ENCODE peak calls at places on chromosomes 6 and 20, in ten cellular contexts. One of them, this sample, is unnamed.

GRCh38 chr6:33966536-33966935 is 162.7 kb upstream of the MLN start:
- DNase-seq in HS-5: no peak
- DNase-seq in brain microvascular endothelial cell: no peak
- DNase-seq in NCI-H460: no peak
- DNase-seq in GM12865: no peak
- DNase-seq in amygdala: no peak
- DNase-seq in AG04449: no peak
- DNase-seq in fibroblast of mammary gland: no peak
- DNase-seq in T1000: no peak
- DNase-seq in hepatocyte: no peak
- DNase-seq in this sample: no peak

GRCh38 chr6:4662886-4663285 is 113.3 kb upstream of the CDYL start:
- DNase-seq in hepatocyte: no peak
- DNase-seq in AG04449: no peak
- DNase-seq in fibroblast of mammary gland: no peak
- DNase-seq in T1000: no peak
- DNase-seq in amygdala: no peak
- DNase-seq in NCI-H460: no peak
- DNase-seq in HS-5: no peak
- DNase-seq in GM12865: no peak
- DNase-seq in brain microvascular endothelial cell: no peak
- DNase-seq in this sample: no peak

GRCh38 chr6:144898052-144898689 is 613.0 kb downstream of the UTRN start:
- DNase-seq in GM12865: no peak
- DNase-seq in AG04449: no peak
- DNase-seq in T1000: no peak
- DNase-seq in brain microvascular endothelial cell: peak
- DNase-seq in NCI-H460: no peak
- DNase-seq in hepatocyte: no peak
- DNase-seq in amygdala: no peak
- DNase-seq in fibroblast of mammary gland: peak
- DNase-seq in HS-5: no peak
- DNase-seq in this sample: no peak

GRCh38 chr6:2109796-2110195 is 135.6 kb downstream of the GMDS start:
- DNase-seq in HS-5: no peak
- DNase-seq in T1000: no peak
- DNase-seq in amygdala: no peak
- DNase-seq in AG04449: no peak
- DNase-seq in fibroblast of mammary gland: no peak
- DNase-seq in GM12865: no peak
- DNase-seq in NCI-H460: no peak
- DNase-seq in hepatocyte: no peak
- DNase-seq in brain microvascular endothelial cell: no peak
- DNase-seq in this sample: no peak

GRCh38 chr20:25509084-25509483 is 76.2 kb downstream of the NINL start:
- DNase-seq in T1000: no peak
- DNase-seq in AG04449: no peak
- DNase-seq in amygdala: no peak
- DNase-seq in NCI-H460: no peak
- DNase-seq in fibroblast of mammary gland: no peak
- DNase-seq in GM12865: no peak
- DNase-seq in hepatocyte: no peak
- DNase-seq in HS-5: no peak
- DNase-seq in brain microvascular endothelial cell: no peak
- DNase-seq in this sample: no peak

GRCh38 chr6:80280258-80281010 is 174.0 kb downstream of the BCKDHB start:
- DNase-seq in AG04449: no peak
- DNase-seq in hepatocyte: no peak
- DNase-seq in brain microvascular endothelial cell: peak
- DNase-seq in GM12865: peak
- DNase-seq in HS-5: no peak
- DNase-seq in NCI-H460: no peak
- DNase-seq in fibroblast of mammary gland: peak
- DNase-seq in amygdala: no peak
- DNase-seq in T1000: no peak
- DNase-seq in this sample: no peak

GRCh38 chr20:23639490-23639958 is 1.8 kb upstream of the CST3 start:
- DNase-seq in HS-5: no peak
- DNase-seq in AG04449: no peak
- DNase-seq in amygdala: no peak
- DNase-seq in NCI-H460: no peak
- DNase-seq in hepatocyte: no peak
- DNase-seq in GM12865: no peak
- DNase-seq in T1000: no peak
- DNase-seq in brain microvascular endothelial cell: no peak
- DNase-seq in fibroblast of mammary gland: no peak
- DNase-seq in this sample: no peak

GRCh38 chr6:121993362-121993761 is 406.1 kb upstream of the HSF2 start:
- DNase-seq in T1000: no peak
- DNase-seq in brain microvascular endothelial cell: no peak
- DNase-seq in amygdala: no peak
- DNase-seq in hepatocyte: no peak
- DNase-seq in GM12865: no peak
- DNase-seq in HS-5: no peak
- DNase-seq in fibroblast of mammary gland: no peak
- DNase-seq in AG04449: no peak
- DNase-seq in NCI-H460: no peak
- DNase-seq in this sample: no peak

GRCh38 chr6:78397537-78397936 is 469.8 kb upstream of the IRAK1BP1 start:
- DNase-seq in amygdala: no peak
- DNase-seq in hepatocyte: no peak
- DNase-seq in NCI-H460: no peak
- DNase-seq in brain microvascular endothelial cell: no peak
- DNase-seq in GM12865: no peak
- DNase-seq in fibroblast of mammary gland: no peak
- DNase-seq in T1000: no peak
- DNase-seq in AG04449: no peak
- DNase-seq in HS-5: peak
- DNase-seq in this sample: no peak

GRCh38 chr6:47631248-47632196 is 66.9 kb upstream of the ADGRF4 start:
- DNase-seq in brain microvascular endothelial cell: peak
- DNase-seq in fibroblast of mammary gland: peak
- DNase-seq in AG04449: no peak
- DNase-seq in HS-5: peak
- DNase-seq in GM12865: peak
- DNase-seq in T1000: no peak
- DNase-seq in hepatocyte: peak
- DNase-seq in amygdala: no peak
- DNase-seq in NCI-H460: peak
- DNase-seq in this sample: no peak

GRCh38 chr20:13022401-13023170 is 13.8 kb downstream of the SPTLC3 start:
- DNase-seq in fibroblast of mammary gland: peak
- DNase-seq in GM12865: no peak
- DNase-seq in T1000: no peak
- DNase-seq in hepatocyte: peak
- DNase-seq in amygdala: no peak
- DNase-seq in NCI-H460: no peak
- DNase-seq in AG04449: no peak
- DNase-seq in brain microvascular endothelial cell: peak
- DNase-seq in HS-5: no peak
- DNase-seq in this sample: no peak

GRCh38 chr6:103122766-103123601 is 1729.5 kb downstream of the GRIK2 start:
- DNase-seq in amygdala: peak
- DNase-seq in hepatocyte: peak
- DNase-seq in HS-5: peak
- DNase-seq in NCI-H460: peak
- DNase-seq in brain microvascular endothelial cell: peak
- DNase-seq in GM12865: peak
- DNase-seq in fibroblast of mammary gland: peak
- DNase-seq in AG04449: no peak
- DNase-seq in T1000: no peak
- DNase-seq in this sample: no peak

GRCh38 chr6:46490425-46491200 is 636 bp downstream of the RCAN2 start:
- DNase-seq in NCI-H460: no peak
- DNase-seq in hepatocyte: peak
- DNase-seq in GM12865: no peak
- DNase-seq in amygdala: no peak
- DNase-seq in T1000: no peak
- DNase-seq in HS-5: no peak
- DNase-seq in brain microvascular endothelial cell: no peak
- DNase-seq in fibroblast of mammary gland: no peak
- DNase-seq in AG04449: no peak
- DNase-seq in this sample: no peak

GRCh38 chr6:33607784-33608161 is 13.3 kb upstream of the ITPR3 start:
- DNase-seq in fibroblast of mammary gland: no peak
- DNase-seq in GM12865: peak
- DNase-seq in brain microvascular endothelial cell: no peak
- DNase-seq in T1000: no peak
- DNase-seq in NCI-H460: no peak
- DNase-seq in HS-5: no peak
- DNase-seq in hepatocyte: no peak
- DNase-seq in AG04449: no peak
- DNase-seq in amygdala: no peak
- DNase-seq in this sample: no peak

GRCh38 chr6:156183678-156184077 is 593.5 kb upstream of the ARID1B start:
- DNase-seq in GM12865: no peak
- DNase-seq in HS-5: no peak
- DNase-seq in T1000: no peak
- DNase-seq in fibroblast of mammary gland: no peak
- DNase-seq in AG04449: no peak
- DNase-seq in NCI-H460: no peak
- DNase-seq in hepatocyte: no peak
- DNase-seq in brain microvascular endothelial cell: no peak
- DNase-seq in amygdala: no peak
- DNase-seq in this sample: no peak

GRCh38 chr20:48906221-48906877 is 15.2 kb upstream of the ARFGEF2 start:
- DNase-seq in GM12865: no peak
- DNase-seq in hepatocyte: no peak
- DNase-seq in AG04449: no peak
- DNase-seq in fibroblast of mammary gland: no peak
- DNase-seq in amygdala: no peak
- DNase-seq in brain microvascular endothelial cell: no peak
- DNase-seq in NCI-H460: no peak
- DNase-seq in T1000: no peak
- DNase-seq in HS-5: no peak
- DNase-seq in this sample: no peak

GRCh38 chr6:38755874-38756273 is 40.8 kb downstream of the DNAH8 start:
- DNase-seq in hepatocyte: no peak
- DNase-seq in AG04449: no peak
- DNase-seq in GM12865: no peak
- DNase-seq in fibroblast of mammary gland: no peak
- DNase-seq in amygdala: no peak
- DNase-seq in HS-5: no peak
- DNase-seq in NCI-H460: no peak
- DNase-seq in brain microvascular endothelial cell: no peak
- DNase-seq in T1000: no peak
- DNase-seq in this sample: no peak

GRCh38 chr20:10906830-10907229 is 233.0 kb upstream of the JAG1 start:
- DNase-seq in brain microvascular endothelial cell: no peak
- DNase-seq in AG04449: no peak
- DNase-seq in GM12865: no peak
- DNase-seq in hepatocyte: no peak
- DNase-seq in NCI-H460: no peak
- DNase-seq in fibroblast of mammary gland: peak
- DNase-seq in T1000: no peak
- DNase-seq in amygdala: no peak
- DNase-seq in HS-5: no peak
- DNase-seq in this sample: no peak

GRCh38 chr20:56636701-56637100 is 7.6 kb downstream of the TFAP2C start:
- DNase-seq in amygdala: no peak
- DNase-seq in brain microvascular endothelial cell: peak
- DNase-seq in fibroblast of mammary gland: peak
- DNase-seq in NCI-H460: no peak
- DNase-seq in hepatocyte: no peak
- DNase-seq in AG04449: peak
- DNase-seq in HS-5: peak
- DNase-seq in T1000: peak
- DNase-seq in GM12865: no peak
- DNase-seq in this sample: peak

GRCh38 chr20:20217626-20218025 is 150.3 kb upstream of the INSM1 start:
- DNase-seq in T1000: no peak
- DNase-seq in HS-5: no peak
- DNase-seq in NCI-H460: no peak
- DNase-seq in fibroblast of mammary gland: no peak
- DNase-seq in AG04449: no peak
- DNase-seq in brain microvascular endothelial cell: no peak
- DNase-seq in hepatocyte: no peak
- DNase-seq in amygdala: no peak
- DNase-seq in GM12865: no peak
- DNase-seq in this sample: no peak

GRCh38 chr6:128538763-128539162 is 18.4 kb upstream of the PTPRK start:
- DNase-seq in amygdala: no peak
- DNase-seq in NCI-H460: no peak
- DNase-seq in HS-5: no peak
- DNase-seq in brain microvascular endothelial cell: no peak
- DNase-seq in AG04449: no peak
- DNase-seq in hepatocyte: no peak
- DNase-seq in T1000: no peak
- DNase-seq in fibroblast of mammary gland: no peak
- DNase-seq in GM12865: no peak
- DNase-seq in this sample: no peak

GRCh38 chr6:24951831-24952299 is 16.1 kb upstream of the RIPOR2 start:
- DNase-seq in NCI-H460: no peak
- DNase-seq in fibroblast of mammary gland: no peak
- DNase-seq in AG04449: no peak
- DNase-seq in HS-5: no peak
- DNase-seq in GM12865: peak
- DNase-seq in brain microvascular endothelial cell: no peak
- DNase-seq in hepatocyte: no peak
- DNase-seq in T1000: no peak
- DNase-seq in amygdala: no peak
- DNase-seq in this sample: no peak

GRCh38 chr6:88298446-88298845 is 132.3 kb upstream of the CNR1 start:
- DNase-seq in HS-5: no peak
- DNase-seq in brain microvascular endothelial cell: no peak
- DNase-seq in fibroblast of mammary gland: no peak
- DNase-seq in hepatocyte: no peak
- DNase-seq in AG04449: no peak
- DNase-seq in GM12865: no peak
- DNase-seq in T1000: no peak
- DNase-seq in NCI-H460: no peak
- DNase-seq in amygdala: no peak
- DNase-seq in this sample: no peak

This sample was measured in amniotic stem cell.